ENCODE peak calls at places on chromosomes 1 and 21, in ten cellular contexts. A is adrenal gland; D is cardiac fibroblast; W is fibroblast of mammary gland; B is mammary epithelial cell; S is right cardiac atrium; U is naive thymus-derived CD4-positive, alpha-beta T cell; M is AG04450; P is astrocyte; H is CD8-positive, alpha-beta memory T cell. Q is an unnamed sample.

GRCh38 chr1:214840366-214840765 is 237.4 kb downstream of the CENPF start:
- DNase-seq in A (no peak), D (peak), W (peak), B (no peak), S (no peak), U (no peak), M (no peak), P (peak), H (no peak), Q (no peak)

GRCh38 chr1:231026576-231026975 is 13.5 kb downstream of the FAM89A start:
- DNase-seq in A (no peak), D (no peak), W (no peak), B (no peak), S (no peak), U (no peak), M (no peak), P (no peak), H (no peak), Q (no peak)

GRCh38 chr1:12511516-12512468 is 106.2 kb downstream of the DHRS3 start:
- DNase-seq in A (no peak), D (peak), W (peak), B (no peak), S (peak), U (no peak), M (no peak), P (peak), H (no peak), Q (no peak)

GRCh38 chr1:23344987-23345472 is 946 bp upstream of the HNRNPR start:
- DNase-seq in A (no peak), D (no peak), W (peak), B (no peak), S (no peak), U (no peak), M (no peak), P (no peak), H (no peak), Q (no peak)

GRCh38 chr1:8871539-8871935 is 6.9 kb downstream of the ENO1 start:
- DNase-seq in A (no peak), D (no peak), W (no peak), B (peak), S (no peak), U (no peak), M (no peak), P (no peak), H (no peak), Q (no peak)

GRCh38 chr1:8409107-8409506 is 91.2 kb downstream of the SLC45A1 start:
- DNase-seq in A (no peak), D (peak), W (peak), B (peak), S (no peak), U (no peak), M (no peak), P (peak), H (no peak), Q (no peak)

GRCh38 chr1:67816096-67816493 is 17.2 kb downstream of the GNG12 start:
- DNase-seq in A (no peak), D (no peak), W (no peak), B (no peak), S (no peak), U (no peak), M (no peak), P (no peak), H (no peak), Q (no peak)

GRCh38 chr1:18110598-18110939 is 3.0 kb downstream of the IGSF21 start:
- DNase-seq in A (no peak), D (no peak), W (no peak), B (no peak), S (peak), U (no peak), M (no peak), P (no peak), H (no peak), Q (no peak)

GRCh38 chr1:96979287-96979686 is 257.7 kb downstream of the PTBP2 start:
- DNase-seq in A (no peak), D (no peak), W (no peak), B (no peak), S (no peak), U (no peak), M (no peak), P (no peak), H (no peak), Q (no peak)

GRCh38 chr1:42941640-42942330 is 16.9 kb downstream of the SLC2A1 start:
- DNase-seq in A (peak), D (peak), W (peak), B (peak), S (peak), U (no peak), M (no peak), P (peak), H (no peak), Q (peak)

GRCh38 chr1:83756984-83757717 is 241.8 kb downstream of the TTLL7 start:
- DNase-seq in A (no peak), D (no peak), W (no peak), B (no peak), S (no peak), U (no peak), M (no peak), P (no peak), H (no peak), Q (no peak)

GRCh38 chr1:20731057-20731991 is 1.2 kb downstream of the SH2D5 start:
- DNase-seq in A (no peak), D (no peak), W (no peak), B (no peak), S (no peak), U (peak), M (no peak), P (no peak), H (no peak), Q (no peak)

GRCh38 chr1:214933375-214933774 is 149.2 kb upstream of the KCNK2 start:
- DNase-seq in A (no peak), D (no peak), W (peak), B (peak), S (no peak), U (no peak), M (no peak), P (no peak), H (no peak), Q (no peak)

GRCh38 chr1:34985063-34985770 is at the start of gene TMEM35B:
- DNase-seq in A (peak), D (peak), W (peak), B (peak), S (peak), U (peak), M (no peak), P (peak), H (peak), Q (no peak)

GRCh38 chr1:230972855-230973271 is 5.8 kb downstream of the TTC13 start:
- DNase-seq in A (no peak), D (no peak), W (no peak), B (no peak), S (no peak), U (peak), M (no peak), P (peak), H (peak), Q (no peak)

GRCh38 chr1:88892146-88892877 is 945 bp upstream of the GTF2B start:
- DNase-seq in A (no peak), D (peak), W (peak), B (peak), S (no peak), U (peak), M (no peak), P (peak), H (no peak), Q (no peak)

GRCh38 chr1:246091477-246091876 is 415.6 kb downstream of the SMYD3 start:
- DNase-seq in A (no peak), D (no peak), W (peak), B (no peak), S (no peak), U (no peak), M (no peak), P (peak), H (no peak), Q (no peak)

GRCh38 chr1:30618335-30618747 is 105.0 kb downstream of the MATN1 start:
- DNase-seq in A (no peak), D (no peak), W (no peak), B (peak), S (no peak), U (no peak), M (no peak), P (peak), H (no peak), Q (no peak)

GRCh38 chr21:36718951-36719501 is 20.1 kb downstream of the SIM2 start:
- DNase-seq in A (no peak), D (no peak), W (no peak), B (peak), S (no peak), U (no peak), M (no peak), P (no peak), H (no peak), Q (no peak)

GRCh38 chr1:151831256-151831591 is 378 bp downstream of the RORC start:
- DNase-seq in A (no peak), D (no peak), W (no peak), B (no peak), S (no peak), U (no peak), M (no peak), P (no peak), H (no peak), Q (no peak)

GRCh38 chr1:113388621-113389355 is 1.5 kb upstream of the MAGI3 start:
- DNase-seq in A (peak), D (no peak), W (no peak), B (peak), S (no peak), U (no peak), M (no peak), P (no peak), H (no peak), Q (no peak)

GRCh38 chr1:228108055-228108690 is 926 bp downstream of the MRPL55 start:
- DNase-seq in A (no peak), D (no peak), W (no peak), B (no peak), S (no peak), U (no peak), M (no peak), P (no peak), H (no peak), Q (no peak)

GRCh38 chr21:45252448-45252925 is 35.2 kb downstream of the POFUT2 start:
- DNase-seq in A (no peak), D (no peak), W (no peak), B (no peak), S (no peak), U (no peak), M (no peak), P (no peak), H (no peak), Q (no peak)

DNA sequence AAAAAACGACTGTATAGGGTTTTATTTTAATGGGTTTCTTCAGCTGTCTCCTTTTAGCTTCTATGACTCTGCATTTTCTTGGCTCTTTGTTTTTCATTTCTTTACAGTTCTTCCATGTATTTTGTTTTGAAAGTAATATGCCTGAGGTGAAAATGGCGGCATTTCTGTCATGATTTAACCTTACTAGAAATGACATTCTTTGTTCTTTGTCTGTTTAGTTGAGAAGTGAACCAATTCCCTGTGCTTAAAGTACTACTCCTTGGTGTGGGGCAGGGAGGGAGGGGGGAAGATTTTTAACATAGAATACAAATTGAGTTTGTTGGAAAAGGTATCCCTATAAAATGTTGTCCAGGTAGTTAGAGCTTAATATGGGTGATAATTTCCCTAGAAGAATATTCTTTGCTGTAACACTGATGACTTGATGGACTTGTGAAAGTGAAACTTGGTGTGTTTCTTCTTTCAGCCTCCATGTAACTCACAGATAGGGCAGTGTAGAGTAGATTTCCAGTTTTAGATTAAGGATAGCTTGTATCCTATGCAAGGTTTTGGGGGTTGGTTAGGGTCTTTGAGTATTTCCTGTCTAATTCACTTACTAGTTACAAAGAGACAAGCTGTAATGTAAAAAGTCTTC is 83.2 kb downstream of the CAMTA1 start:
- DNase-seq in A (no peak), D (no peak), W (no peak), B (peak), S (no peak), U (no peak), M (no peak), P (no peak), H (no peak), Q (no peak)
- H3K4me3 ChIP-seq in A (no peak), D (no peak), W (no peak), B (no peak), S (no peak), U (no peak), M (no peak), P (no peak), H (no peak), Q (no peak)

GRCh38 chr1:156704166-156704711 is 1.1 kb downstream of the CRABP2 start:
- DNase-seq in A (no peak), D (no peak), W (no peak), B (no peak), S (no peak), U (no peak), M (no peak), P (no peak), H (no peak), Q (no peak)
- H3K4me3 ChIP-seq in A (no peak), D (no peak), W (peak), B (no peak), S (no peak), U (no peak), M (peak), P (no peak), H (no peak), Q (peak)

DNA sequence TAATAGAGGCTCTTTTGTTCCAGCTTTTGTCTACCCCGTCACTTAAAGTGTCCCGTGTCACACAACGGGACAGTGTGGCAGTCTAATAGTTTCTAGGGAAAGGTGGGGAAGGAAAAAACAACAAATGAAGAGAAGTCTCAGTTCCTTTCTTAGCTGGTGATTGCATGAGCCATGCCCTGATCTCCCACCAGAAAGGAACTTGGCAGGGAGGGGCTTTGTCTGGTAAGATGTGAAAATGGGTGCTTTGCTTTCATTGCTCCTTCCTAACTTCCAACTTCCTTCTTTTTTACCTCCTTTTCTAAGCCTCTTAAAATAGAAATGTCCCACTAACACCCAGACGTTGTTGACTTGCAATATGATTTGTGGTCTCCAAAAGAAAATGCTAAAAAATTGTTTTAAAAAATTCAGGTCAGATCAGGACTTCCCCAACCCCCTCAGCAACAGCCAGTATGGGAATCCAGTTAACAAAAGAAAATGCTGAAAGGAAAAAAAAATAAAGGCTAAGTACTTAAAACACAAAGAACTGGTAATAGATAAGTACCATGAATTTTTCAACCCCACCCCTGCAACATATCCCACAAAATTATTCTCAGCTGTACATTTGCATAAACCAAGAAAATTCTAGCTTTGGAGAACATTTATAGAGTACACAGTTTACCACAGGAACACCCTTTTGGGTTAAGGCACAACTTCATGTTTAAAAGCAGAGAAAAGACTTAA is 106.3 kb downstream of the NIBAN1 start:
- DNase-seq in A (no peak), D (no peak), W (no peak), B (no peak), S (no peak), U (no peak), M (no peak), P (no peak), H (no peak), Q (no peak)
- H3K4me3 ChIP-seq in A (no peak), D (no peak), W (no peak), B (no peak), S (no peak), U (no peak), M (no peak), P (no peak), H (no peak), Q (no peak)

GRCh38 chr1:172322219-172323061 is 98.0 kb upstream of the C1orf105 start:
- DNase-seq in A (peak), D (peak), W (peak), B (peak), S (peak), U (no peak), M (no peak), P (peak), H (no peak), Q (peak)
- H3K4me3 ChIP-seq in A (peak), D (peak), W (peak), B (peak), S (peak), U (no peak), M (peak), P (peak), H (no peak), Q (peak)

DNA sequence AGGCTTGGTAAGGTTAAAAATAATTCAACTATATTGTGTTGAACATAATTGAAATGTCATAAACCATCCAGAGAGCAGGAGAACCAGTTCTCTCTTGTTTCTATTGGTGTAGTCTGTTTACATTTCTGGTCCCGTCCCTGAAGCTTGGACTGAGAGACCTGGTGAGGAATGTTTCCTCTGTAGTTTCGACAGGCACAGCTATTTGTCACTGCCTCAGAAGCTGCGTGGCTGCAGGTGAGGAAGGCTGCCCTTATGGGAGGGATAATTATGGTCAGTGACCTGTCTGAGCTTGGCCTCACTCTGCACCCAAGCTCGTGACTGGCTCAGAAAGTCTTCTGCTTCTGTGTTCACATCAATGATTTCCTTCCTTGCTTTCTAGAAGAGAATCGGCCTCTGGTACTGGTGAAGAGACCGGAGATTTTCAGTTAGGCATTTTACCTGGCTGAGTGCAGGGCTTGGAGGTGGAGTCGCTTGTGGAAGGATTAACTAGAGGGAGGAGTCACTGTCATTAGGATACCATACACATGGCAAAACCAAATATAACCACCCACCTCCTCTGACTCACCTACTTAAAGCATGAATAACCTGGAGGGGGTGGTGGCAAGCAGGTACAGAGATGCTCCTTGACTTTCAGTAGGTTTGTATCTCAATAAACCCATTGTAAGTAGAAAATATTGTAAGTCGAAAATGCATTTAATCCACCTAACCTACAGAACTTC is 19.9 kb upstream of the WDR26 start:
- DNase-seq in A (no peak), D (no peak), W (no peak), B (peak), S (no peak), U (no peak), M (no peak), P (no peak), H (no peak), Q (no peak)
- H3K4me3 ChIP-seq in A (no peak), D (no peak), W (no peak), B (no peak), S (no peak), U (no peak), M (no peak), P (no peak), H (no peak), Q (no peak)

GRCh38 chr1:56081151-56081550 is 498.2 kb downstream of the PLPP3 start:
- DNase-seq in A (no peak), D (peak), W (peak), B (no peak), S (peak), U (no peak), M (peak), P (no peak), H (no peak), Q (peak)
- H3K4me3 ChIP-seq in A (no peak), D (no peak), W (peak), B (no peak), S (no peak), U (no peak), M (peak), P (no peak), H (no peak), Q (no peak)

GRCh38 chr1:221765527-221765926 is 23.6 kb upstream of the DUSP10 start:
- DNase-seq in A (no peak), D (peak), W (peak), B (peak), S (no peak), U (no peak), M (no peak), P (no peak), H (no peak), Q (no peak)

GRCh38 chr1:221762121-221762520 is 20.2 kb upstream of the DUSP10 start:
- DNase-seq in A (no peak), D (no peak), W (no peak), B (no peak), S (no peak), U (no peak), M (no peak), P (no peak), H (no peak), Q (no peak)

GRCh38 chr1:221761354-221762002 is 19.6 kb upstream of the DUSP10 start:
- DNase-seq in A (no peak), D (no peak), W (no peak), B (no peak), S (no peak), U (no peak), M (no peak), P (no peak), H (no peak), Q (no peak)

GRCh38 chr1:221768444-221769066 is 26.7 kb upstream of the DUSP10 start:
- DNase-seq in A (no peak), D (peak), W (no peak), B (no peak), S (no peak), U (no peak), M (no peak), P (no peak), H (no peak), Q (no peak)

GRCh38 chr1:221766210-221766609 is 24.3 kb upstream of the DUSP10 start:
- DNase-seq in A (no peak), D (peak), W (peak), B (no peak), S (no peak), U (no peak), M (peak), P (peak), H (no peak), Q (peak)
- H3K4me3 ChIP-seq in A (no peak), D (no peak), W (no peak), B (no peak), S (no peak), U (no peak), M (no peak), P (no peak), H (no peak), Q (no peak)